ENCODE peak calls at places on chromosome 15, in nine cellular contexts. One of them, this sample, is unnamed.

GRCh38 chr15:29821416-29822099 is 710 bp downstream of the TJP1 start:
- DNase-seq in A549: peak
- DNase-seq in bronchial epithelial cell: peak
- DNase-seq in neural crest cell: peak
- DNase-seq in AG04450: peak
- DNase-seq in lower leg skin: peak
- DNase-seq in GM06990: no peak
- DNase-seq in mesothelial cell of epicardium: peak
- DNase-seq in upper lobe of right lung: peak
- DNase-seq in this sample: no peak

GRCh38 chr15:28945626-28946215 is 59.9 kb downstream of the APBA2 start:
- DNase-seq in mesothelial cell of epicardium: no peak
- DNase-seq in upper lobe of right lung: no peak
- DNase-seq in bronchial epithelial cell: no peak
- DNase-seq in lower leg skin: no peak
- DNase-seq in GM06990: no peak
- DNase-seq in AG04450: no peak
- DNase-seq in neural crest cell: no peak
- DNase-seq in A549: no peak
- DNase-seq in this sample: no peak

GRCh38 chr15:65303687-65304392 is 637 bp upstream of the RNU5B-1 start:
- DNase-seq in GM06990: no peak
- DNase-seq in neural crest cell: no peak
- DNase-seq in lower leg skin: peak
- DNase-seq in A549: no peak
- DNase-seq in upper lobe of right lung: peak
- DNase-seq in AG04450: peak
- DNase-seq in mesothelial cell of epicardium: no peak
- DNase-seq in bronchial epithelial cell: peak
- DNase-seq in this sample: peak

GRCh38 chr15:59646271-59646670 is 11.0 kb downstream of the GTF2A2 start:
- DNase-seq in neural crest cell: no peak
- DNase-seq in mesothelial cell of epicardium: no peak
- DNase-seq in GM06990: no peak
- DNase-seq in lower leg skin: no peak
- DNase-seq in bronchial epithelial cell: no peak
- DNase-seq in AG04450: no peak
- DNase-seq in A549: no peak
- DNase-seq in upper lobe of right lung: no peak
- DNase-seq in this sample: no peak

GRCh38 chr15:46567968-46568367 is 933.1 kb downstream of the SQOR start:
- DNase-seq in upper lobe of right lung: no peak
- DNase-seq in bronchial epithelial cell: no peak
- DNase-seq in neural crest cell: no peak
- DNase-seq in lower leg skin: no peak
- DNase-seq in mesothelial cell of epicardium: no peak
- DNase-seq in A549: no peak
- DNase-seq in AG04450: no peak
- DNase-seq in GM06990: no peak
- DNase-seq in this sample: no peak

GRCh38 chr15:56243774-56244236 is at the start of gene RFX7:
- DNase-seq in upper lobe of right lung: peak
- DNase-seq in lower leg skin: no peak
- DNase-seq in mesothelial cell of epicardium: peak
- DNase-seq in bronchial epithelial cell: peak
- DNase-seq in GM06990: peak
- DNase-seq in A549: peak
- DNase-seq in AG04450: peak
- DNase-seq in neural crest cell: peak
- DNase-seq in this sample: peak

GRCh38 chr15:57500979-57501576 is 90.6 kb upstream of the MYZAP start:
- DNase-seq in A549: no peak
- DNase-seq in AG04450: no peak
- DNase-seq in bronchial epithelial cell: peak
- DNase-seq in GM06990: no peak
- DNase-seq in upper lobe of right lung: no peak
- DNase-seq in lower leg skin: no peak
- DNase-seq in neural crest cell: no peak
- DNase-seq in mesothelial cell of epicardium: no peak
- DNase-seq in this sample: no peak

GRCh38 chr15:96337354-96337990 is 7.0 kb downstream of the NR2F2 start:
- DNase-seq in GM06990: no peak
- DNase-seq in lower leg skin: no peak
- DNase-seq in bronchial epithelial cell: no peak
- DNase-seq in neural crest cell: no peak
- DNase-seq in upper lobe of right lung: no peak
- DNase-seq in AG04450: no peak
- DNase-seq in A549: no peak
- DNase-seq in mesothelial cell of epicardium: no peak
- DNase-seq in this sample: no peak

GRCh38 chr15:73985101-73985873 is 6.8 kb downstream of the STOML1 start:
- DNase-seq in AG04450: peak
- DNase-seq in bronchial epithelial cell: peak
- DNase-seq in GM06990: no peak
- DNase-seq in upper lobe of right lung: peak
- DNase-seq in lower leg skin: no peak
- DNase-seq in neural crest cell: no peak
- DNase-seq in mesothelial cell of epicardium: no peak
- DNase-seq in A549: no peak
- DNase-seq in this sample: no peak

GRCh38 chr15:35963316-35963715 is 417.4 kb upstream of the DPH6 start:
- DNase-seq in mesothelial cell of epicardium: no peak
- DNase-seq in neural crest cell: no peak
- DNase-seq in AG04450: no peak
- DNase-seq in lower leg skin: no peak
- DNase-seq in upper lobe of right lung: no peak
- DNase-seq in GM06990: no peak
- DNase-seq in bronchial epithelial cell: peak
- DNase-seq in A549: no peak
- DNase-seq in this sample: no peak

GRCh38 chr15:51315726-51316125 is 22.7 kb downstream of the CYP19A1 start:
- DNase-seq in A549: no peak
- DNase-seq in AG04450: no peak
- DNase-seq in bronchial epithelial cell: no peak
- DNase-seq in mesothelial cell of epicardium: no peak
- DNase-seq in upper lobe of right lung: no peak
- DNase-seq in neural crest cell: no peak
- DNase-seq in lower leg skin: no peak
- DNase-seq in GM06990: no peak
- DNase-seq in this sample: no peak

GRCh38 chr15:31251165-31251564 is 75.5 kb upstream of the KLF13 start:
- DNase-seq in neural crest cell: no peak
- DNase-seq in AG04450: no peak
- DNase-seq in lower leg skin: no peak
- DNase-seq in A549: no peak
- DNase-seq in bronchial epithelial cell: no peak
- DNase-seq in GM06990: no peak
- DNase-seq in upper lobe of right lung: peak
- DNase-seq in mesothelial cell of epicardium: no peak
- DNase-seq in this sample: no peak

GRCh38 chr15:91522609-91523332 is 330.7 kb upstream of the SLCO3A1 start:
- DNase-seq in bronchial epithelial cell: peak
- DNase-seq in lower leg skin: no peak
- DNase-seq in mesothelial cell of epicardium: no peak
- DNase-seq in upper lobe of right lung: no peak
- DNase-seq in AG04450: peak
- DNase-seq in neural crest cell: no peak
- DNase-seq in GM06990: no peak
- DNase-seq in A549: no peak
- DNase-seq in this sample: no peak

DNA sequence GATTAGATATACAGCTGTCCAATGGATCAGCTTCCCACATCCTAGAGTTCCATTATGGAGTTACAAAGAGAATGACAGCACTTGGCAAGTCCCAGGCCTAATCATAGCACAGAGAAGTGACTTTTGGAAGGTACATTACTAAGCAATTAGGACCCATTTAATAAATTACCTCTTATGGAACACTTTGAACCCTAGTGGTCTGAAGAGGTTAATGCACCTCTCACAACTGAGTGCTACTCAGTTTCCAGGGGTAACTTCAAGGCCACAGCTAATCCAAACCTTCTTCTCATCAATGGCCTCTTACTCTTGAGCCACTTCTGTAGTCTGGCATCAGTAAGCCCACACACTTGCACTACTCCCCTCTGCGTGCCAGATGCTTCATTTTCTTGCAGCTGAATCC is 34.9 kb upstream of the MEIS2 start:
- DNase-seq in GM06990: no peak
- DNase-seq in A549: no peak
- DNase-seq in mesothelial cell of epicardium: no peak
- DNase-seq in AG04450: no peak
- DNase-seq in upper lobe of right lung: no peak
- DNase-seq in neural crest cell: no peak
- DNase-seq in bronchial epithelial cell: peak
- DNase-seq in lower leg skin: no peak
- DNase-seq in this sample: no peak
- TF ChIP-seq CTCF in GM06990: peak
- TF ChIP-seq CTCF in A549: no peak
- TF ChIP-seq CTCF in mesothelial cell of epicardium: peak
- TF ChIP-seq CTCF in AG04450: peak
- TF ChIP-seq CTCF in upper lobe of right lung: no peak
- TF ChIP-seq CTCF in neural crest cell: peak
- TF ChIP-seq CTCF in bronchial epithelial cell: peak
- TF ChIP-seq CTCF in lower leg skin: no peak
- TF ChIP-seq CTCF in this sample: no peak

GRCh38 chr15:80475572-80475971 is 71.4 kb downstream of the ARNT2 start:
- DNase-seq in mesothelial cell of epicardium: no peak
- DNase-seq in bronchial epithelial cell: no peak
- DNase-seq in GM06990: no peak
- DNase-seq in lower leg skin: no peak
- DNase-seq in neural crest cell: no peak
- DNase-seq in A549: no peak
- DNase-seq in AG04450: no peak
- DNase-seq in upper lobe of right lung: no peak
- DNase-seq in this sample: no peak

GRCh38 chr15:80474224-80474619 is 70.0 kb downstream of the ARNT2 start:
- DNase-seq in A549: no peak
- DNase-seq in AG04450: no peak
- DNase-seq in upper lobe of right lung: no peak
- DNase-seq in GM06990: no peak
- DNase-seq in neural crest cell: no peak
- DNase-seq in mesothelial cell of epicardium: no peak
- DNase-seq in bronchial epithelial cell: no peak
- DNase-seq in lower leg skin: no peak
- DNase-seq in this sample: no peak

GRCh38 chr15:80476036-80476435 is 71.9 kb downstream of the ARNT2 start:
- DNase-seq in neural crest cell: no peak
- DNase-seq in AG04450: no peak
- DNase-seq in bronchial epithelial cell: no peak
- DNase-seq in A549: no peak
- DNase-seq in upper lobe of right lung: no peak
- DNase-seq in lower leg skin: no peak
- DNase-seq in mesothelial cell of epicardium: no peak
- DNase-seq in GM06990: no peak
- DNase-seq in this sample: no peak

GRCh38 chr15:80473574-80474223 is 69.5 kb downstream of the ARNT2 start:
- DNase-seq in lower leg skin: no peak
- DNase-seq in bronchial epithelial cell: no peak
- DNase-seq in upper lobe of right lung: no peak
- DNase-seq in GM06990: no peak
- DNase-seq in neural crest cell: no peak
- DNase-seq in AG04450: no peak
- DNase-seq in mesothelial cell of epicardium: no peak
- DNase-seq in A549: no peak
- DNase-seq in this sample: no peak

DNA sequence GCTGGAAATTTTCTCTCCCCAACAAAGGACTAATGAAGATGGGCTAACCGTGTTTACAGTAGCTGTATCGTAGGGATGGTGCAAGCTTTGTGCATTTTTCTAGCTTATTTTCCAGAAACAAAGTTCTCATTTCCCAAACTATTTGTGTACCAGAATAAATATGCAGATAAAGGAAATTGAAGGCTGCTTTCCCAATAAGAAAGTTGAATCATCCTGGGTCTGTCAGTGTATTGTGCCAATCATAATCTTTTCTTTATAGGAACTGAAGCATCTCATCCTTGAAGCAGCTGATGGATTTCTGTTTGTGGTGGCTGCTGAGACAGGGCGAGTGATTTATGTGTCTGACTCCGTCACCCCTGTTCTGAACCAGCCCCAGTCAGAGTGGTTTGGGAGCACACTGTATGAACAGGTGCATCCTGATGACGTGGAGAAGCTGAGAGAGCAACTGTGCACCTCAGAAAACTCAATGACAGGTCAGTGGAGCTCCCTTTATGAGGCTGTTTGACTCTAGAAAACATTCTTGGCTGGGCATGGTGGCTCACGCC is 70.6 kb downstream of the ARNT2 start:
- DNase-seq in upper lobe of right lung: no peak
- DNase-seq in neural crest cell: no peak
- DNase-seq in AG04450: no peak
- DNase-seq in GM06990: no peak
- DNase-seq in A549: no peak
- DNase-seq in lower leg skin: no peak
- DNase-seq in bronchial epithelial cell: no peak
- DNase-seq in mesothelial cell of epicardium: no peak
- DNase-seq in this sample: no peak
- TF ChIP-seq CTCF in upper lobe of right lung: no peak
- TF ChIP-seq CTCF in neural crest cell: no peak
- TF ChIP-seq CTCF in AG04450: no peak
- TF ChIP-seq CTCF in GM06990: no peak
- TF ChIP-seq CTCF in A549: no peak
- TF ChIP-seq CTCF in lower leg skin: no peak
- TF ChIP-seq CTCF in bronchial epithelial cell: no peak
- TF ChIP-seq CTCF in mesothelial cell of epicardium: no peak
- TF ChIP-seq CTCF in this sample: no peak

DNA sequence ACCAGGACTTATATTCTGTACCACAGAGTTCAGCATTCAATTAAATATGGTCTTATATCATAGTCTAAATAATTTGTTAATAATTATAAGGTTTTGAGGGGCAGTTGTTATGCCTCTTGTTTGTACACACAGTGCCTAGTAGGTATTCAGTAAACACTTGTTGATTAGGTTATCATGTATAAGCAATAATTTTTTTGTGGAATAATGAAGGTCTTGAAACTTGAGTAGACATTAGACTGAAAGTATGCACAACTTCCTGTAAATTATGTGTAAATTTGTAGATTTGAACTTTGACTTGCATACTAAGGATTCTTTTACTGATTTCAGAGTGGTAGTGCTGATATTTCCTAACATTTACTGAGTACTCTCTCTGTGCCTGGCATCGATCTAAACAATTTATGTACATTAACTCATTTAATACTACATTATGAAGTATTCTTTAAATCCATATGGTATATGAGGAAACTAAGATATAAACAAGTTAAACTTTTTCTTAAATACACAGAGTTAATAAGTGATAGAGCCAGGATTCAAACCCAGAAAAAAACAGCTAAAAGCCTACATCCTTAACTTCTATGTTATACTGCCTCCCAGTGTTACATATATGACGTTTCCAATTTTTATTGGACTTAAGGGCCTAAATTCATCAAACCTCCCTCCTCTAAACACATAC is 65.1 kb downstream of the GLCE start:
- DNase-seq in GM06990: no peak
- DNase-seq in AG04450: no peak
- DNase-seq in A549: peak
- DNase-seq in lower leg skin: no peak
- DNase-seq in neural crest cell: no peak
- DNase-seq in mesothelial cell of epicardium: no peak
- DNase-seq in bronchial epithelial cell: peak
- DNase-seq in upper lobe of right lung: no peak
- DNase-seq in this sample: no peak
- TF ChIP-seq CTCF in GM06990: peak
- TF ChIP-seq CTCF in AG04450: peak
- TF ChIP-seq CTCF in A549: peak
- TF ChIP-seq CTCF in lower leg skin: no peak
- TF ChIP-seq CTCF in neural crest cell: peak
- TF ChIP-seq CTCF in mesothelial cell of epicardium: no peak
- TF ChIP-seq CTCF in bronchial epithelial cell: no peak
- TF ChIP-seq CTCF in upper lobe of right lung: peak
- TF ChIP-seq CTCF in this sample: no peak

GRCh38 chr15:94131875-94132274 is 99.5 kb upstream of the MCTP2 start:
- DNase-seq in GM06990: no peak
- DNase-seq in upper lobe of right lung: no peak
- DNase-seq in lower leg skin: no peak
- DNase-seq in A549: no peak
- DNase-seq in neural crest cell: no peak
- DNase-seq in mesothelial cell of epicardium: no peak
- DNase-seq in AG04450: no peak
- DNase-seq in bronchial epithelial cell: peak
- DNase-seq in this sample: no peak
- TF ChIP-seq CTCF in GM06990: no peak
- TF ChIP-seq CTCF in upper lobe of right lung: no peak
- TF ChIP-seq CTCF in lower leg skin: no peak
- TF ChIP-seq CTCF in A549: no peak
- TF ChIP-seq CTCF in neural crest cell: no peak
- TF ChIP-seq CTCF in mesothelial cell of epicardium: no peak
- TF ChIP-seq CTCF in AG04450: no peak
- TF ChIP-seq CTCF in bronchial epithelial cell: no peak
- TF ChIP-seq CTCF in this sample: no peak